ENCODE peak calls at places on chromosomes 6 and 20, in nine cellular contexts. B is EL, A is KG1, I is fibroblast of mammary gland, J is stomach, Z is NCI-H1105, P is fibroblast of gingiva, D is ACHN, S is HS-5. T is an unnamed sample.
A peak's percentile ranks its signal among the peaks of the same experiment; 100 is the strongest.

GRCh38 chr6:111551521-111552231 is 54.0 kb downstream of the TRAF3IP2 start:
- DNase-seq in I (no peak), D (no peak), B (peak; percentile 37), P (no peak), S (no peak), A (no peak), Z (peak; percentile 97), J (peak; percentile 87), T (no peak)

GRCh38 chr6:126228001-126228791 is 111.7 kb upstream of the CENPW start:
- DNase-seq in P (peak; percentile 6), Z (peak; percentile 84), S (no peak), B (no peak), D (no peak), J (no peak), A (no peak), I (no peak), T (peak; percentile 34)

GRCh38 chr6:167588920-167589614 is 237.6 kb upstream of the AFDN start:
- DNase-seq in D (no peak), Z (no peak), S (no peak), I (no peak), J (no peak), A (no peak), B (no peak), P (no peak), T (no peak)

GRCh38 chr6:3457710-3458605 is 1.1 kb upstream of the SLC22A23 start:
- DNase-seq in A (no peak), B (peak; percentile 20), I (no peak), P (peak; percentile 18), D (no peak), J (peak; percentile 77), S (no peak), Z (peak; percentile 64), T (peak; percentile 62)

GRCh38 chr6:128499079-128499705 is 21.2 kb downstream of the PTPRK start:
- DNase-seq in I (no peak), A (no peak), B (no peak), D (no peak), J (no peak), S (no peak), P (no peak), Z (no peak), T (no peak)

GRCh38 chr20:14712302-14712739 is 374.9 kb upstream of the FLRT3 start:
- DNase-seq in B (peak; percentile 62), I (peak; percentile 4), P (peak; percentile 63), D (peak; percentile 57), Z (no peak), J (no peak), A (no peak), S (peak; percentile 76), T (peak; percentile 44)

GRCh38 chr20:13401596-13401995 is 180.5 kb downstream of the ISM1 start:
- DNase-seq in I (no peak), P (no peak), Z (no peak), D (no peak), A (no peak), S (no peak), B (peak; percentile 8), J (no peak), T (no peak)

GRCh38 chr6:117601811-117602150 is 530 bp downstream of the GOPC start:
- DNase-seq in S (no peak), A (peak; percentile 54), Z (no peak), P (no peak), J (no peak), I (no peak), B (no peak), D (peak; percentile 1), T (no peak)

GRCh38 chr6:16244869-16245451 is 6.6 kb downstream of the GMPR start:
- DNase-seq in S (no peak), I (no peak), J (no peak), B (no peak), P (no peak), A (no peak), Z (peak; percentile 63), D (no peak), T (no peak)

GRCh38 chr6:158168054-158168303 is at the start of gene SERAC1:
- DNase-seq in Z (no peak), S (no peak), J (no peak), A (no peak), D (no peak), B (no peak), I (no peak), P (no peak), T (no peak)

GRCh38 chr20:33263784-33264183 is 19.2 kb upstream of the BPIFB1 start:
- DNase-seq in D (no peak), S (no peak), B (no peak), P (no peak), A (no peak), I (no peak), Z (no peak), J (no peak), T (no peak)

GRCh38 chr6:158879180-158879579 is 60.0 kb upstream of the EZR start:
- DNase-seq in D (peak; percentile 14), I (peak; percentile 54), P (no peak), Z (no peak), B (peak; percentile 50), S (no peak), A (no peak), J (no peak), T (no peak)

GRCh38 chr20:19212524-19213502 is at the start of gene SLC24A3:
- DNase-seq in A (peak; percentile 48), I (peak; percentile 8), S (no peak), D (no peak), Z (peak; percentile 83), B (peak; percentile 59), J (peak; percentile 83), P (peak; percentile 70), T (peak; percentile 83)

GRCh38 chr6:169991031-169991390 is 239.6 kb downstream of the ERMARD start:
- DNase-seq in P (no peak), Z (no peak), B (no peak), D (no peak), S (no peak), J (peak; percentile 13), A (no peak), I (no peak), T (no peak)

GRCh38 chr6:82040405-82041221 is 206.9 kb downstream of the IBTK start:
- DNase-seq in Z (peak; percentile 13), A (peak; percentile 30), S (peak; percentile 28), P (peak; percentile 54), B (peak; percentile 73), J (no peak), I (peak; percentile 78), D (peak; percentile 48), T (peak; percentile 82)

GRCh38 chr20:1177680-1178079 is 7.1 kb downstream of the TMEM74B start:
- DNase-seq in J (no peak), I (peak; percentile 12), A (no peak), S (no peak), D (peak; percentile 46), B (peak; percentile 10), P (no peak), Z (no peak), T (no peak)

GRCh38 chr6:146770275-146770964 is 171.6 kb downstream of the ADGB start:
- DNase-seq in J (no peak), B (no peak), A (peak; percentile 86), I (no peak), D (no peak), S (no peak), Z (no peak), P (no peak), T (no peak)

GRCh38 chr6:31899882-31900722 is 1.8 kb downstream of the ZBTB12 start:
- DNase-seq in A (no peak), S (no peak), J (no peak), P (no peak), D (no peak), I (no peak), B (no peak), Z (no peak), T (no peak)

GRCh38 chr20:37378785-37379598 is 33.1 kb downstream of the SRC start:
- DNase-seq in I (peak; percentile 59), S (no peak), B (peak; percentile 43), J (peak; percentile 51), D (peak; percentile 18), A (no peak), Z (no peak), P (no peak), T (peak; percentile 60)

GRCh38 chr20:56222201-56222600 is 26.3 kb upstream of the MC3R start:
- DNase-seq in A (no peak), B (peak; percentile 65), I (peak; percentile 57), Z (no peak), P (no peak), J (no peak), S (peak; percentile 86), D (no peak), T (no peak)

GRCh38 chr20:61720348-61720696 is 345.4 kb downstream of the TAF4 start:
- DNase-seq in J (no peak), P (no peak), D (no peak), B (no peak), S (no peak), Z (no peak), A (no peak), I (no peak), T (no peak)

GRCh38 chr20:3514012-3514642 is 43.3 kb downstream of the ATRN start:
- DNase-seq in A (no peak), D (no peak), I (no peak), S (no peak), J (no peak), B (no peak), P (no peak), Z (no peak), T (no peak)

GRCh38 chr6:159844737-159845645 is 44.9 kb downstream of the PNLDC1 start:
- DNase-seq in Z (peak; percentile 24), A (no peak), B (no peak), J (no peak), S (no peak), I (no peak), P (no peak), D (no peak), T (no peak)

GRCh38 chr6:10426781-10427279 is 12.0 kb upstream of the TFAP2A start:
- DNase-seq in S (no peak), B (no peak), J (no peak), I (no peak), P (no peak), Z (no peak), D (no peak), A (no peak), T (no peak)

GRCh38 chr6:44100088-44100550 is 27.1 kb downstream of the MRPL14 start:
- DNase-seq in D (peak; percentile 50), J (peak; percentile 59), S (no peak), A (no peak), Z (no peak), B (peak; percentile 39), I (peak; percentile 31), P (peak; percentile 20), T (no peak)

GRCh38 chr20:62027698-62028321 is 37.9 kb downstream of the TAF4 start:
- DNase-seq in P (no peak), J (no peak), I (no peak), Z (no peak), D (no peak), A (no peak), B (no peak), S (no peak), T (no peak)

T was measured in foreskin fibroblast.